ENCODE peak calls at places on chromosome 13, in nine cellular contexts. P, L, Z, V, H, O, Y, G and R are unnamed samples.

GRCh38 chr13:33487575-33488243 is 202.2 kb upstream of the STARD13 start:
- DNase-seq in V (no peak), H (no peak), G (no peak), L (peak), Y (no peak), P (no peak), Z (no peak), O (no peak), R (no peak)

GRCh38 chr13:33717775-33718174 is 100.2 kb upstream of the RFC3 start:
- DNase-seq in L (no peak), O (no peak), Y (no peak), H (no peak), V (no peak), Z (no peak), P (no peak), G (no peak), R (no peak)

GRCh38 chr13:44815507-44816074 is 173.7 kb downstream of the NUFIP1 start:
- DNase-seq in Z (no peak), V (peak), H (no peak), P (peak), Y (no peak), L (no peak), G (peak), O (peak), R (no peak)

GRCh38 chr13:72565893-72566292 is 161.5 kb downstream of the MZT1 start:
- DNase-seq in O (no peak), V (no peak), P (no peak), G (peak), Z (no peak), Y (no peak), L (no peak), H (no peak), R (peak)

GRCh38 chr13:18232994-18233782 is 948.4 kb downstream of the TUBA3C start:
- DNase-seq in Y (no peak), P (no peak), L (no peak), H (no peak), O (no peak), G (no peak), Z (no peak), V (no peak), R (no peak)

GRCh38 chr13:32432856-32433255 is 4.9 kb upstream of the N4BP2L1 start:
- DNase-seq in O (no peak), V (no peak), Y (no peak), G (no peak), P (no peak), H (no peak), L (no peak), Z (no peak), R (no peak)

GRCh38 chr13:38264363-38265134 is 85.1 kb upstream of the UFM1 start:
- DNase-seq in L (no peak), H (no peak), G (no peak), Y (no peak), Z (no peak), P (no peak), O (no peak), V (peak), R (no peak)

GRCh38 chr13:94947965-94948371 is 235.6 kb upstream of the SOX21 start:
- DNase-seq in H (no peak), O (no peak), V (no peak), Z (no peak), G (no peak), P (no peak), L (no peak), Y (no peak), R (no peak)

GRCh38 chr13:99941086-99941485 is 30.5 kb downstream of the ZIC5 start:
- DNase-seq in V (no peak), L (no peak), H (no peak), O (no peak), Z (no peak), P (no peak), G (no peak), Y (peak), R (no peak)

GRCh38 chr13:30256713-30257432 is 50.5 kb downstream of the KATNAL1 start:
- DNase-seq in L (no peak), H (no peak), O (no peak), Y (no peak), Z (no peak), G (no peak), V (no peak), P (no peak), R (peak)

GRCh38 chr13:20908714-20909497 is 6.4 kb upstream of the XPO4 start:
- DNase-seq in L (no peak), Y (no peak), G (no peak), P (no peak), O (no peak), V (no peak), H (no peak), Z (no peak), R (no peak)

GRCh38 chr13:45162821-45163220 is 38.0 kb downstream of the KCTD4 start:
- DNase-seq in O (no peak), Z (no peak), P (peak), V (no peak), L (no peak), Y (no peak), G (peak), H (no peak), R (no peak)

GRCh38 chr13:80894930-80895329 is 554.0 kb upstream of the SPRY2 start:
- DNase-seq in P (no peak), V (no peak), H (no peak), G (no peak), Y (no peak), O (no peak), L (no peak), Z (no peak), R (no peak)

GRCh38 chr13:67084066-67084465 is 146.1 kb downstream of the PCDH9 start:
- DNase-seq in Y (no peak), L (no peak), O (no peak), Z (no peak), H (no peak), G (no peak), V (no peak), P (no peak), R (no peak)

GRCh38 chr13:101146101-101146898 is 270.0 kb downstream of the NALCN start:
- DNase-seq in Y (no peak), P (no peak), H (no peak), G (no peak), Z (no peak), L (no peak), O (no peak), V (no peak), R (no peak)

GRCh38 chr13:70339738-70340137 is 231.5 kb upstream of the KLHL1 start:
- DNase-seq in Z (no peak), V (no peak), Y (no peak), P (no peak), H (no peak), G (peak), L (no peak), O (no peak), R (no peak)

GRCh38 chr13:43329702-43330101 is 306.3 kb downstream of the DNAJC15 start:
- DNase-seq in H (no peak), O (no peak), G (no peak), Z (no peak), L (no peak), Y (no peak), V (no peak), P (no peak), R (no peak)

GRCh38 chr13:110989331-110989730 is 74.5 kb upstream of the ANKRD10 start:
- DNase-seq in O (no peak), L (no peak), V (no peak), Z (no peak), G (no peak), P (no peak), Y (no peak), H (no peak), R (no peak)

GRCh38 chr13:100497394-100497793 is 91.2 kb downstream of the GGACT start:
- DNase-seq in L (no peak), Y (no peak), Z (no peak), G (no peak), O (no peak), H (no peak), P (no peak), V (no peak), R (no peak)

GRCh38 chr13:99421271-99421670 is 80.0 kb upstream of the TM9SF2 start:
- DNase-seq in V (no peak), G (no peak), L (no peak), Z (no peak), Y (peak), O (no peak), P (no peak), H (no peak), R (no peak)

GRCh38 chr13:30033681-30034447 is 183.4 kb upstream of the UBL3 start:
- DNase-seq in Y (no peak), V (no peak), G (no peak), H (no peak), Z (no peak), P (no peak), O (no peak), L (no peak), R (no peak)

GRCh38 chr13:111177081-111177711 is 62.1 kb downstream of the ARHGEF7 start:
- DNase-seq in V (peak), P (no peak), H (no peak), O (no peak), Z (no peak), G (no peak), Y (no peak), L (no peak), R (no peak)

GRCh38 chr13:113084943-113085540 is 20.5 kb upstream of the F7 start:
- DNase-seq in G (no peak), P (no peak), L (no peak), V (no peak), Z (no peak), H (no peak), Y (no peak), O (no peak), R (no peak)

DNA sequence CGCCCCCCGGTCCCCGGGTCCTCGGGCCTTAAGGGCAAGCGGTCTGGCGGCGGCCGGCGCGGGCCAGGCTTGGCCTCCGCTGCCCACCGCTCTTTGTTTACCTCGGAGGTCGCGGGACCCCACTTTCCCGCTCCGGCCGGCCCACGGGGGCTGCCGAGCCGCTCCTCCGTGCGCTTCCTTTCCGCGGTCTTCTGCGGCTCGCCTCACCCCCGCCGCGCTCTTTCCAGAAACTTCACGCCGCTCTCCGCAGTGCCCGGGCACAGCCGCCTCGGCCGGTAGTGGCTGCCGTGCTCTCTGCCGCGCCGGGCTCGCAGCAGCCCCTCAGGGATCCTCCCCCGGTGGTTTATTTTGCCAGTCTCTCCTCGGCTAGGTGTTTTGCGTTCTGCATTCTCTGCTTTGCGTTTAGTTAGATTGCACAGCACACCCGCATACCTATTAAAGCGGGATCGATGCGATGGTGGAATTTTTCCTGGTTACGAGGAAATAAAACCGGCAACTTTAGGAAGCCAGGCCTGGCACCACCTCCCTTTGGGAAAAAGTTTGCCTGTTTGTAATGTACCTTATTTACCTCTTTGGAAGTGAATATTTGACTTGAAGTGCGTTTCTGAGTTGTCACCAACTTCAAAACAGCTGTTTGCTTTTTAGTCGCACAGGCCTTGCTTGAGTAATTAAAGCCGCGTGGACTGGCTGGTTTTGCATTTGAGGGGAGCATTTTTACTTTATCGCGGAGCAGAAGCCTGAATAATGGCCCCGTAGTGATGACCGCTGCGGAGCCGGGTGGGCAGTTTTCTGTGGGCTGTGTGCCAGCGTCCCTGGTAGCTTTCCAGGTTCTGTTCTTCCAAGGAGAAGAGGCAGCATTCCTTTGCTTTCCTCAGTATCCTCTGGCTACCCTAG is 787 bp downstream of the NAA16 start:
- DNase-seq in Z (no peak), Y (peak), P (no peak), H (peak), L (no peak), V (peak), G (no peak), O (peak), R (peak)
- TF ChIP-seq POLR2A in Z (no peak), Y (no peak), P (no peak), H (no peak), L (no peak), V (no peak), G (no peak), O (no peak), R (no peak)

GRCh38 chr13:46753917-46754316 is 43.0 kb downstream of the ESD start:
- DNase-seq in Y (no peak), L (no peak), Z (no peak), H (no peak), P (no peak), G (no peak), O (no peak), V (no peak), R (no peak)
- TF ChIP-seq POLR2A in Y (no peak), L (no peak), Z (no peak), H (no peak), P (no peak), G (no peak), O (no peak), V (no peak), R (no peak)

DNA sequence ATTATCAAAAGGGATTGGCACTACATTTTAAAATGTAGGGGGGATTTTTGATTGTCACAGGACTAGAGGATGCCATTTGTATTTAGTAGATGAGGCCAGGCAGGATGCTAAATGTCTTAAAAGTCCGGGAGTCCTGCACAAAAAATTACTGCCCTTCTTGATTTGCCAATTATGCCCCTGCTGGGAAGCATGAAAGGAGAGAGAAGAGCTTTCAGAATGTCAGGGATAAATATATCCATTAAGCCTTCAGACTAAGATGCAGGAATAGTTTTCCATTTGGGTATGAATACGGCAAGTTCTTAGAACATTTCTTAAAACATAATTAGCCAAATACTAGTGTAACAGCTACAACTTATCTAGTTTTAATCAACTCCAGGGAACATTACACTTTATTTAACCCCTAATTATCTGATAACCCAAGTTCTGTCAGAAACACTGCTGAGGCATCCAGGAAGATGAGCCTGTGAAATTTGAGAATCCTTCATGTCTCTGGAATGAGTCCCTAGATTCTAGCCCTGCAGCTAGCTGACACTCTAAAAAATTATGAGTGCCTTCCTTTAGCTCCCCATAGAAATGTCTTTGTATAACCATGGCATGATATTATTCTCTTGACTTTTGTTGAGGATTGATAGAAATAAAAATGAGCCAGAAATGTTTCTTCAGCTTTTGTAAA is 34.1 kb downstream of the ITM2B start:
- DNase-seq in P (no peak), Y (no peak), V (no peak), H (no peak), L (no peak), G (no peak), Z (no peak), O (no peak), R (no peak)
- TF ChIP-seq POLR2A in P (no peak), Y (no peak), V (no peak), H (no peak), L (no peak), G (no peak), Z (no peak), O (no peak), R (no peak)

GRCh38 chr13:50124536-50125305 is 109.5 kb downstream of the KCNRG start:
- DNase-seq in V (peak), H (peak), G (no peak), Z (peak), O (peak), P (peak), L (no peak), Y (peak), R (peak)
- TF ChIP-seq POLR2A in V (peak), H (no peak), G (no peak), Z (no peak), O (no peak), P (no peak), L (peak), Y (no peak), R (peak)

GRCh38 chr13:91346848-91347211 is 657 bp upstream of the MIR17HG start:
- DNase-seq in O (no peak), Y (no peak), P (no peak), H (no peak), L (peak), G (no peak), V (peak), Z (no peak), R (peak)

GRCh38 chr13:91347996-91348905 is 764 bp downstream of the MIR17HG start:
- DNase-seq in Y (peak), P (peak), O (peak), L (no peak), G (no peak), H (peak), Z (peak), V (peak), R (peak)

GRCh38 chr13:91346062-91346461 is 1.4 kb upstream of the MIR17HG start:
- DNase-seq in V (no peak), Z (no peak), P (no peak), G (no peak), Y (no peak), L (no peak), H (no peak), O (no peak), R (no peak)

GRCh38 chr13:91348906-91349435 is 1.5 kb downstream of the MIR17HG start:
- DNase-seq in Y (peak), V (peak), G (peak), P (no peak), Z (peak), H (peak), L (peak), O (peak), R (peak)

GRCh38 chr13:91347212-91347995 is at the start of gene MIR17HG:
- DNase-seq in Z (peak), G (peak), P (peak), V (peak), L (peak), H (peak), Y (peak), O (peak), R (peak)
- TF ChIP-seq POLR2A in Z (no peak), G (peak), P (peak), V (no peak), L (peak), H (peak), Y (peak), O (peak), R (peak)

DNA sequence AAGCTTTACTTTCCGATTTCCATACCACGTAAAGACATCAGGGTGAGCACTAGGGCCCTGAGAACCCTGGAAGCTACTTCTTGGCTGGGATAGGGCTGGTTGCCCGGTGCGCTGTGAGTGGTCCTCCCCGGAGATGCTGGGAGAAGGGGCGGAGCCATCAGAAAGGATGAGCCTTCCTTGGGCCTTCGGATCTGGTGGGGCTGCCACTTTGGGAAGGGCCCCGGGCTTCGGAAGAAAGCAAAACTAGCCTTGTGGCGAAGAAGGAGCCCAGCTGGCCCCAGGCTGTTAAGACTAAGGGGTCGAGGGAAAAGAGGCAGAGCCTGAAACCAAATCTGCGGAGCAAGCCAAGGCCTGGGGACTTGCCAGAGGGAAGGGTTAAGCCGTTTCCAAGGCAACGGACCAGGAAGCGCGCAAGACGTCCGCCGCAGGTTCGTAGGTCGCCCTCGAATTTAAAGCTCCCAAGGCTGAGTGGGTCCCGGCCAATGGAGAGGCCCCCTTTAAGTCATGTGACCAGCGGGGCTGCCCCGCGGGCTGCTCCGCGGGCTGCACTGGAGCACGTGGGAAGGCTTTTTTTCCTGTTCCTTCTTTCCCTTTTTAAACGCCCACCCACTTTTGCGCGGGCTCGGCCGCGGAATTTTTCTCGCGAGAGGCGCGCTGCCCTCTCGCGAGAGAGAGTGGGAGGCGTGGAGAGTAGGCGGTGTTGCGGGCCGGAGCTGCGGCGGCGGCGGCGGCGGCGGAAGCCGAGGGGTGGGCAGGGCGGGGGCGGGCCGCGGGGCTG is 426 bp upstream of the AKAP11 start:
- DNase-seq in Z (peak), V (peak), L (peak), H (peak), Y (peak), G (peak), O (peak), P (peak), R (peak)
- TF ChIP-seq POLR2A in Z (no peak), V (no peak), L (no peak), H (no peak), Y (no peak), G (peak), O (no peak), P (peak), R (no peak)

DNA sequence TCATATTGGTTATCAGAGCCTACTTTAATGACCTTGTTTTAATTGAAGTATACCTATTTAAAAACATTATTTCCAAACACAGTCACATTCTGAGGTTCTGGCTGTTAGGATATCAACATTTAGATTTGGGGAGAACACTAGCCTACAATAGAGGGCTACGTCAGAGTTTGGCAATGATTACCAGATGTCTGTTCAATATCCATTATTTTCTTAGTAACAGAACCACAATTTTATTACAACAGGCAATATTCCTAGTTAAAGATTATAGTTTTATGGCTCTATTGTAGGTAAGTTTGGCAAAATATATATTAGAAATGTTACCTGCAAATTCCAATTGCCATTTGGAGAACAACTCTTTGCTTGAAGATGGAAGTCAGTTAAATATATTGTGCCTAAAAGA is 1163.1 kb upstream of the MIR17HG start:
- DNase-seq in H (no peak), L (no peak), P (no peak), V (no peak), O (no peak), G (no peak), Y (no peak), Z (no peak), R (no peak)
- TF ChIP-seq POLR2A in H (no peak), L (no peak), P (no peak), V (no peak), O (no peak), G (no peak), Y (no peak), Z (no peak), R (no peak)

DNA sequence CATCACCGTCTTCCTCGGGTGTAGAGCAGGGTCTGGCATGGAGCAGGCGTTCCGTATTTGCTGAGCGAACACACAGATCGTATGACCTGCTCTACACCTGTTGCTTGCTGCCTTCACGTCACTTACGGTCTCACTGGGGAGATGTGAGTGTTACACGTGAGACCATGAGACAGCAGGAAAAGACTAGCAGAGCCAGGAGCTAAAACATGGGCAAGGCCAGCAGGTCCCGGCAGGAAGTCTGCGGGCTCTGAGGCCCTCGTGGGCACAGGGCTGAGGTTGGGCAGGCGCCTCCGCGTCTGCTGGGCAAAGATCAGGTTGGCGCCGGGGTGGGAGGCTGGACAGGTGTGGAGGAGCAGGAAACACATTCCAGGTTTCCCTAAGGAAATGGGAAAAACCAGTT is 19.7 kb upstream of the GTF3A start:
- DNase-seq in G (no peak), H (peak), Y (peak), O (no peak), V (no peak), P (no peak), Z (no peak), L (no peak), R (no peak)
- TF ChIP-seq POLR2A in G (no peak), H (no peak), Y (peak), O (no peak), V (no peak), P (no peak), Z (no peak), L (no peak), R (no peak)